ENCODE peak calls at places on chromosomes 2 and 18, in seven cellular contexts. R is transverse colon, Q is upper lobe of right lung, X is lower lobe of right lung, G is PC-3, L is Peyer's patch, B is pancreas. E is an unnamed sample.
A peak's percentile ranks its signal among the peaks of the same experiment; 100 is the strongest.

GRCh38 chr18:63071566-63072175 is 247.9 kb downstream of the BCL2 start:
- DNase-seq in Q (no peak), G (peak; percentile 27), B (no peak), X (no peak), R (no peak), L (no peak), E (no peak)

GRCh38 chr2:109647636-109648035 is 33.5 kb downstream of the SOWAHC start:
- DNase-seq in B (no peak), X (no peak), L (no peak), Q (no peak), R (no peak), G (no peak), E (no peak)

GRCh38 chr2:70558195-70558808 is 4.7 kb upstream of the TGFA start:
- DNase-seq in Q (no peak), G (no peak), R (no peak), X (no peak), B (no peak), L (no peak), E (peak; percentile 14)

GRCh38 chr2:30565860-30566358 is 118.9 kb downstream of the LCLAT1 start:
- DNase-seq in B (peak; percentile 55), X (no peak), L (no peak), Q (no peak), R (no peak), G (no peak), E (no peak)

GRCh38 chr2:226730487-226730886 is 69.1 kb downstream of the IRS1 start:
- DNase-seq in G (peak; percentile 11), X (no peak), R (no peak), Q (no peak), B (no peak), L (no peak), E (no peak)

GRCh38 chr2:113711857-113712256 is 44.6 kb downstream of the SLC35F5 start:
- DNase-seq in X (no peak), Q (no peak), R (no peak), B (no peak), L (no peak), G (peak; percentile 40), E (no peak)

GRCh38 chr2:128789776-128790455 is 471.2 kb upstream of the HS6ST1 start:
- DNase-seq in B (no peak), L (peak; percentile 33), Q (peak; percentile 46), G (no peak), X (no peak), R (no peak), E (no peak)

GRCh38 chr18:54358495-54358793 is 738 bp downstream of the C18orf54 start:
- DNase-seq in L (no peak), B (no peak), R (no peak), Q (no peak), G (peak; percentile 23), X (no peak), E (no peak)

GRCh38 chr2:158818511-158818910 is 23.4 kb downstream of the DAPL1 start:
- DNase-seq in R (no peak), B (no peak), X (no peak), L (no peak), Q (no peak), G (no peak), E (no peak)

GRCh38 chr2:241866896-241867631 is 2.5 kb upstream of the RTP5 start:
- DNase-seq in X (no peak), B (peak; percentile 23), G (no peak), L (no peak), Q (no peak), R (no peak), E (no peak)

GRCh38 chr2:152403395-152403794 is 68.4 kb downstream of the FMNL2 start:
- DNase-seq in L (no peak), X (no peak), B (no peak), Q (no peak), R (no peak), G (no peak), E (no peak)

DNA sequence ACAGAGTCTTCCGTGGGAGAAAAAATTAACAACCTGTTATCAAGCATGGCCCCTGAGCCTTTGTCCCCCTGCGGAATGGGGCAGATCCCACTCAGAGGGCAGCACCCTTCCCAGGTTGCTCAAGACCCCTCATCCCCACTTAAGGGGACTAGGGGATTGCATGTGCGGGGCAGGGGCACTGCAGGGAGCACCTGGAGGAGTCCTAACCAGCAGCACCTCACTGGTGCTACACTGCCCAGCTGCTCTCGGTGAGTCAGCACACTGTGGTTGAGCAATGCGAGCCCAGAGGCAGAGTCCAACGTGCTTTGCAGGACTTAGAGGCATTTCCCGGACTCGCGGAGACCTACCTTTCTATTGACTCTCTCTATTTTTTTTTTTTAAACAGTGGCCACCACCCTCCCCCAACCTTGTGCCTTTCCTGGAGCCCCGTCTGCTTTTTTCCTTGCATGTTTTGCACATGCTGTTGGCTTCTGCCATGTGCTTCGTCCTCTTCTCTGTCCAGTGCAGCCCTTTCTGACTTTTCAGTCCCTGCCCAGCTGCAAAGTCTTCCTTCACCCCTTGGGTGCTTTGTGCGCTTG is 74.0 kb downstream of the IL1R2 start:
- DNase-seq in Q (peak; percentile 73), B (no peak), R (no peak), L (no peak), X (peak; percentile 62), G (peak; percentile 63), E (no peak)
- H3K4me1 ChIP-seq in Q (peaks cover 54% of the 10 kb centered on the region), B (peaks cover 44% of the 10 kb centered on the region), R (peaks cover 30% of the 10 kb centered on the region), L (no peaks in the 10 kb centered on the region), X (peaks cover 75% of the 10 kb centered on the region), G (peaks cover 26% of the 10 kb centered on the region), E (no peaks in the 10 kb centered on the region)

GRCh38 chr18:45069542-45069941 is 388.9 kb downstream of the SETBP1 start:
- DNase-seq in G (no peak), Q (no peak), B (no peak), X (no peak), L (no peak), R (no peak), E (no peak)
- H3K27me3 ChIP-seq in G (no peaks in the 10 kb centered on the region), Q (no peaks in the 10 kb centered on the region), B (no peaks in the 10 kb centered on the region), X (no peaks in the 10 kb centered on the region), L (no peaks in the 10 kb centered on the region), R (no peaks in the 10 kb centered on the region), E (no peaks in the 10 kb centered on the region)

GRCh38 chr2:205235434-205235833 is 446.9 kb upstream of the NRP2 start:
- DNase-seq in L (no peak), X (no peak), B (no peak), R (no peak), G (peak; percentile 75), Q (no peak), E (no peak)

GRCh38 chr2:205237524-205237923 is 444.8 kb upstream of the NRP2 start:
- DNase-seq in B (no peak), L (no peak), R (no peak), G (peak; percentile 27), X (no peak), Q (no peak), E (no peak)

GRCh38 chr2:205232086-205232485 is 450.2 kb upstream of the NRP2 start:
- DNase-seq in X (no peak), L (no peak), B (no peak), Q (no peak), G (no peak), R (no peak), E (no peak)
- H3K4me1 ChIP-seq in X (no peaks in the 10 kb centered on the region), L (no peaks in the 10 kb centered on the region), B (no peaks in the 10 kb centered on the region), Q (no peaks in the 10 kb centered on the region), G (peaks cover 10% of the 10 kb centered on the region), R (no peaks in the 10 kb centered on the region), E (no peaks in the 10 kb centered on the region)

DNA sequence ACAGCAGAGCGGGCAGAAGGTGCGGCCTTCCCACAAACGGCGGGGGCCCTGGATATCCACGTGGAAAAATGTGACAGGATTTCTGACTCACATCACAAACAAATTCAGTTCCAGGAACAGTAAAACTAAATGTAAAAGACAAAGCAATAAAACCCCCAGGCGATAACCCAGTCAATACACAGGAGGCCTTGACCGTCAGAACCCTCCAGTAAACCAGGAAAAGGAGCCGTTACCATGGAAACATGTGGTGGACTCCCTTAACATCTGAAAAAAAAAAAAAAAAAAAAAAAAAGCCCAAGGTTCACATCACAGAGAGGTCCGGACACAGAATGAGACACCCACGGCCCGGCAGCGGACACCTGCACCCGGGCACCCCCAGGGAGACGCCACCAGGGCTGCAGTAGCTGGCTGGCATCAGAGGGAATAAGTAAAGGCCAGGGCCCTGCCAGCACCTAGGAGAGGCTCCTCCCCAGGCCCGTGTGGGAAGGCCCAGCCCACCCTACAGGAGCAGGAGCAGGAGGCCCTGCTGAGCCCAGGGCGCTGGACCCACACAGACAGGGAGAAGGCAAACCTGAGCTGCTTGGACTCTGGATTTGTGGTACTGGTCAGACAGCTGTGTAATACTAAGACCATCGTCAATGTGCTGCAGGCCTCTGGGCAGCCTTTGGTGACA is 83.7 kb downstream of the TMEM18 start:
- DNase-seq in B (no peak), R (no peak), Q (no peak), L (no peak), X (no peak), G (no peak), E (no peak)
- H3K27me3 ChIP-seq in B (no peaks in the 10 kb centered on the region), R (no peaks in the 10 kb centered on the region), Q (no peaks in the 10 kb centered on the region), L (no peaks in the 10 kb centered on the region), X (no peaks in the 10 kb centered on the region), G (no peaks in the 10 kb centered on the region), E (no peaks in the 10 kb centered on the region)

DNA sequence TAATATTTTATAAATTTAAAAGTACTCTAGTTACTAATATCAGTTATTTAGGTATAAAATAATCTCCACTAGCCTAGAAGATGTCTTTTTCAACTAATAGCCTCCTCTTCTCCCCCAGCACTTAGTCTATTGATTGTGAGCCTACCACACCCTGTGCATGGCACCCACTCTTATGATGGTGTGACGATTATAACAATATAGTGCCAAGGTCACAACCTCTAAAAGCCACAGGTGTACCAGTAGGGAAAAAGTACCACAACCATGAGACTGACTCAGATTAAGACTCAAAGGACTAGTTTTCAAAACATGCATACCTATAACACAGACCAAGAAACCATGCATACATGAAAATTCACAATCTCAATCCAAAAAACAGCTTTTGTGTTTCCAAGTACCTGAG is 27.6 kb downstream of the THADA start:
- DNase-seq in B (no peak), X (no peak), Q (no peak), G (no peak), L (no peak), R (no peak), E (no peak)
- H3K4me1 ChIP-seq in B (no peaks in the 10 kb centered on the region), X (no peaks in the 10 kb centered on the region), Q (no peaks in the 10 kb centered on the region), G (no peaks in the 10 kb centered on the region), L (no peaks in the 10 kb centered on the region), R (no peaks in the 10 kb centered on the region), E (no peaks in the 10 kb centered on the region)

DNA sequence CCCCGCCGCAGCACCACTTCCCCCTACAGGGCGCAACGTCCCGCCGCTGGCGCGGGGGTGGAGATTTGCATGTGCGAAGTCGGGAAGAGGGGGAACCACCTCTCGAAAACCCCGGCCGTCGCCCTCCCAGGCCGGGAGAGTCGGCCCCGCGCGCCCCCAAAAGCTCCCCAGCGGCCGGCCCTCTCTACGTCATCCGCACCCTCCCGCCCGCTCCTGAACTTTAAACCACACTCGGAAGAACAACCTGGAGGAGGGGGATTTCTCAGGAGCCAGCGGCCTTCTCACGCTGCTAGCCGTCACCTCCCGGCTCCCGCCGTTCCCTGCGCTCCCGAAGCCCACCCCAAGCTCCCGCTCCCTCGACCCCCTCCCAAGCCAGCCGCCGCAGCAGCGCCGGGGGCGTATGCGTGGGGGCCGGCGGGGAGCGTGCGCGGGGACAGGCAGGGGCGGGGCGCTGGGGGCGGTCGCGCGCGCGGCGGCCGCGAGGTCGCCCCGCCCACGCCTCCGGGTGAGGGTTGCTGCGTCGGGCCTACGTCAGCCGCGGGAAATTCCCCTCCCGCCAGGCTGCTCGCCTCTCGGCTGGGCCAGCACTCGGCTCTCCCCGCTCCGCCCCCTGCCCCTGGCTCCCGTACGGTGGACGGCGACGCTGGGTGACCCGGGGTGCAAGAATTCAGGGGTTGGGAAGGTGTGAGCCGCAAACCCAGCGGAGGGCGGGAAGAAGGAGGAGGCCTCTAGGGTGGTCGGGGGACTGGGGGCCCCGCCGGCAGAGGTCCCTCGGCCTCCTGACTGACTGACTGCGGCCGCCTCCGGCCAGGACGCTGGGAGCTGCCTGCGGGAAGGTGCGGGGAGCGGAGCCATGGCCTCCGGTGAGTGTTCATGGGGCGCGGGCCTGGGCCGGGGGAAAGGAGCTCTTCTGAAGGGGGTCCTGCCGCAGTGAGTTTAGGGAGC is at the start of gene REL:
- DNase-seq in Q (peak; percentile 97), B (peak; percentile 94), X (peak; percentile 96), G (peak; percentile 91), R (peak; percentile 95), L (peak; percentile 96), E (peak; percentile 91)
- H3K27me3 ChIP-seq in Q (no peaks in the 10 kb centered on the region), B (no peaks in the 10 kb centered on the region), X (no peaks in the 10 kb centered on the region), G (no peaks in the 10 kb centered on the region), R (no peaks in the 10 kb centered on the region), L (no peaks in the 10 kb centered on the region), E (no peaks in the 10 kb centered on the region)

GRCh38 chr2:237227190-237227988 is 141.7 kb downstream of the COPS8 start:
- DNase-seq in B (no peak), R (no peak), X (no peak), Q (no peak), L (no peak), G (peak; percentile 95), E (no peak)
- H3K4me1 ChIP-seq in B (no peaks in the 10 kb centered on the region), R (no peaks in the 10 kb centered on the region), X (no peaks in the 10 kb centered on the region), Q (no peaks in the 10 kb centered on the region), L (no peaks in the 10 kb centered on the region), G (peaks cover 31% of the 10 kb centered on the region), E (no peaks in the 10 kb centered on the region)

E was measured in small intestine.